ENCODE peak calls at places on chromosomes 16 and 17, in seven cellular contexts. R is activated gamma-delta T cell treated with Interleukin-2 at 50 U/mL for 16 hours; M is substantia nigra; Z is A172; K is fibroblast of mammary gland; F is naive thymus-derived CD8-positive, alpha-beta T cell; V is HTR-8/SVneo. G is an unnamed sample.

GRCh38 chr16:19410435-19411153 is 7.1 kb upstream of the TMC5 start:
- DNase-seq in R (no peak), M (no peak), Z (no peak), K (no peak), F (no peak), V (no peak), G (peak)

GRCh38 chr16:49012961-49013726 is 268.5 kb downstream of the CBLN1 start:
- DNase-seq in R (no peak), M (no peak), Z (no peak), K (peak), F (no peak), V (no peak), G (no peak)

GRCh38 chr16:7321661-7322060 is 11.0 kb upstream of the RBFOX1 start:
- DNase-seq in R (no peak), M (no peak), Z (no peak), K (no peak), F (no peak), V (no peak), G (no peak)

GRCh38 chr17:40225151-40225550 is 6.0 kb downstream of the WIPF2 start:
- DNase-seq in R (no peak), M (no peak), Z (no peak), K (no peak), F (no peak), V (no peak), G (no peak)

GRCh38 chr17:1555618-1556471 is 6.7 kb downstream of the PITPNA start:
- DNase-seq in R (no peak), M (no peak), Z (no peak), K (no peak), F (no peak), V (no peak), G (no peak)

GRCh38 chr16:56231-56927 is 2.8 kb downstream of the SNRNP25 start:
- DNase-seq in R (no peak), M (no peak), Z (no peak), K (no peak), F (no peak), V (no peak), G (no peak)

GRCh38 chr17:11986939-11987329 is 10.3 kb downstream of the ZNF18 start:
- DNase-seq in R (no peak), M (no peak), Z (peak), K (peak), F (no peak), V (peak), G (peak)

GRCh38 chr17:5825717-5826330 is 241.5 kb upstream of the NLRP1 start:
- DNase-seq in R (no peak), M (no peak), Z (peak), K (peak), F (no peak), V (no peak), G (no peak)

GRCh38 chr17:7912927-7913524 is 3.1 kb downstream of the RNF227 start:
- DNase-seq in R (peak), M (no peak), Z (peak), K (peak), F (peak), V (peak), G (peak)

GRCh38 chr17:44928136-44928535 is 12.8 kb upstream of the GFAP start:
- DNase-seq in R (no peak), M (no peak), Z (no peak), K (no peak), F (no peak), V (no peak), G (no peak)

GRCh38 chr17:68468785-68469184 is 11.5 kb upstream of the WIPI1 start:
- DNase-seq in R (no peak), M (no peak), Z (no peak), K (no peak), F (no peak), V (peak), G (no peak)

GRCh38 chr17:2025622-2026309 is 632 bp upstream of the RTN4RL1 start:
- DNase-seq in R (no peak), M (peak), Z (peak), K (peak), F (no peak), V (peak), G (peak)

GRCh38 chr16:566475-567361 is at the start of gene NHLRC4:
- DNase-seq in R (peak), M (no peak), Z (no peak), K (peak), F (peak), V (peak), G (peak)

GRCh38 chr17:61335845-61336655 is 63.6 kb upstream of the TBX2 start:
- DNase-seq in R (no peak), M (no peak), Z (no peak), K (peak), F (no peak), V (no peak), G (no peak)

GRCh38 chr17:44546711-44547606 is 10.3 kb upstream of the FZD2 start:
- DNase-seq in R (no peak), M (no peak), Z (peak), K (peak), F (no peak), V (no peak), G (peak)

GRCh38 chr17:28744104-28744801 is 442 bp downstream of the TRAF4 start:
- DNase-seq in R (peak), M (peak), Z (peak), K (peak), F (peak), V (peak), G (peak)

GRCh38 chr16:30600215-30600614 is 10.0 kb downstream of the ZNF689 start:
- DNase-seq in R (no peak), M (no peak), Z (no peak), K (no peak), F (no peak), V (no peak), G (no peak)

GRCh38 chr17:21039839-21040575 is 2.8 kb downstream of the USP22 start:
- DNase-seq in R (no peak), M (no peak), Z (peak), K (peak), F (peak), V (peak), G (peak)

GRCh38 chr16:49472598-49472997 is 99.0 kb downstream of the C16orf78 start:
- DNase-seq in R (no peak), M (no peak), Z (no peak), K (no peak), F (no peak), V (no peak), G (no peak)

GRCh38 chr17:47913050-47913449 is 17.0 kb downstream of the SP2 start:
- DNase-seq in R (no peak), M (no peak), Z (no peak), K (no peak), F (no peak), V (no peak), G (no peak)

GRCh38 chr17:5584971-5585794 is 874 bp upstream of the NLRP1 start:
- DNase-seq in R (no peak), M (no peak), Z (peak), K (peak), F (no peak), V (peak), G (peak)

GRCh38 chr16:15057755-15058417 is 2.0 kb upstream of the NTAN1 start:
- DNase-seq in R (no peak), M (no peak), Z (no peak), K (no peak), F (no peak), V (no peak), G (no peak)

GRCh38 chr17:49548506-49549310 is 27.0 kb upstream of the NXPH3 start:
- DNase-seq in R (no peak), M (no peak), Z (peak), K (peak), F (no peak), V (peak), G (peak)

GRCh38 chr16:30755955-30756780 is 5.7 kb downstream of the CFAP119 start:
- DNase-seq in R (no peak), M (no peak), Z (no peak), K (no peak), F (no peak), V (no peak), G (no peak)

GRCh38 chr16:85327731-85328664 is 215.7 kb upstream of the CIBAR2 start:
- DNase-seq in R (no peak), M (no peak), Z (peak), K (no peak), F (no peak), V (no peak), G (no peak)

GRCh38 chr16:85384831-85385462 is 228.2 kb upstream of the GSE1 start:
- DNase-seq in R (no peak), M (no peak), Z (no peak), K (no peak), F (no peak), V (no peak), G (no peak)

GRCh38 chr16:19872935-19873334 is 11.7 kb downstream of the GPRC5B start:
- DNase-seq in R (no peak), M (peak), Z (no peak), K (no peak), F (no peak), V (no peak), G (no peak)

GRCh38 chr17:50344712-50345380 is 1.1 kb upstream of the XYLT2 start:
- DNase-seq in R (no peak), M (no peak), Z (no peak), K (no peak), F (no peak), V (no peak), G (no peak)

GRCh38 chr17:48637323-48638260 is 11.4 kb upstream of the HOXB9 start:
- DNase-seq in R (no peak), M (no peak), Z (peak), K (peak), F (no peak), V (no peak), G (no peak)

GRCh38 chr17:21353326-21354010 is 22.7 kb upstream of the KCNJ12 start:
- DNase-seq in R (no peak), M (no peak), Z (no peak), K (peak), F (no peak), V (no peak), G (no peak)

GRCh38 chr17:75807861-75808260 is 23.3 kb downstream of the UNK start:
- DNase-seq in R (no peak), M (no peak), Z (no peak), K (no peak), F (no peak), V (no peak), G (no peak)

GRCh38 chr16:12079411-12079965 is 103.0 kb downstream of the SNX29 start:
- DNase-seq in R (no peak), M (no peak), Z (no peak), K (no peak), F (peak), V (no peak), G (no peak)

GRCh38 chr16:4846503-4846900 is 586 bp downstream of the GLYR1 start:
- DNase-seq in R (peak), M (no peak), Z (peak), K (peak), F (peak), V (peak), G (peak)

GRCh38 chr17:6699997-6700947 is 12.9 kb downstream of the SLC13A5 start:
- DNase-seq in R (no peak), M (no peak), Z (no peak), K (no peak), F (no peak), V (no peak), G (no peak)

GRCh38 chr17:51371732-51372151 is 111.4 kb downstream of the UTP18 start:
- DNase-seq in R (no peak), M (peak), Z (peak), K (peak), F (peak), V (peak), G (peak)